ENCODE peak calls at places on chromosome 13, in six cellular contexts. One of them, this sample, is unnamed.

GRCh38 chr13:68927387-68928026 is 1180.1 kb upstream of the ATXN8OS start:
- DNase-seq in sciatic nerve: no peak
- DNase-seq in stimulated activated CD4-positive, alpha-beta T cell treated with anti-CD3 and anti-CD28 coated beads, Interleukin-15, amount 100 ng/mL, for 1 hour: no peak
- DNase-seq in T-helper 17 cell: no peak
- DNase-seq in posterior cingulate gyrus: peak; percentile 16
- DNase-seq in EH: no peak
- DNase-seq in this sample: no peak

GRCh38 chr13:22757530-22758120 is 423.2 kb upstream of the SGCG start:
- DNase-seq in sciatic nerve: no peak
- DNase-seq in stimulated activated CD4-positive, alpha-beta T cell treated with anti-CD3 and anti-CD28 coated beads, Interleukin-15, amount 100 ng/mL, for 1 hour: no peak
- DNase-seq in T-helper 17 cell: no peak
- DNase-seq in posterior cingulate gyrus: no peak
- DNase-seq in EH: no peak
- DNase-seq in this sample: no peak

GRCh38 chr13:19596960-19597361 is 35.6 kb upstream of the TPTE2 start:
- DNase-seq in sciatic nerve: no peak
- DNase-seq in stimulated activated CD4-positive, alpha-beta T cell treated with anti-CD3 and anti-CD28 coated beads, Interleukin-15, amount 100 ng/mL, for 1 hour: no peak
- DNase-seq in T-helper 17 cell: no peak
- DNase-seq in posterior cingulate gyrus: no peak
- DNase-seq in EH: peak; percentile 46
- DNase-seq in this sample: no peak

GRCh38 chr13:40518481-40518882 is 148.0 kb downstream of the FOXO1 start:
- DNase-seq in sciatic nerve: no peak
- DNase-seq in stimulated activated CD4-positive, alpha-beta T cell treated with anti-CD3 and anti-CD28 coated beads, Interleukin-15, amount 100 ng/mL, for 1 hour: peak; percentile 45
- DNase-seq in T-helper 17 cell: no peak
- DNase-seq in posterior cingulate gyrus: no peak
- DNase-seq in EH: no peak
- DNase-seq in this sample: no peak

GRCh38 chr13:99988469-99989375 is 7.1 kb downstream of the ZIC2 start:
- DNase-seq in sciatic nerve: no peak
- DNase-seq in stimulated activated CD4-positive, alpha-beta T cell treated with anti-CD3 and anti-CD28 coated beads, Interleukin-15, amount 100 ng/mL, for 1 hour: no peak
- DNase-seq in T-helper 17 cell: no peak
- DNase-seq in posterior cingulate gyrus: no peak
- DNase-seq in EH: no peak
- DNase-seq in this sample: no peak

GRCh38 chr13:40094056-40094455 is 438.6 kb downstream of the COG6 start:
- DNase-seq in sciatic nerve: no peak
- DNase-seq in stimulated activated CD4-positive, alpha-beta T cell treated with anti-CD3 and anti-CD28 coated beads, Interleukin-15, amount 100 ng/mL, for 1 hour: no peak
- DNase-seq in T-helper 17 cell: no peak
- DNase-seq in posterior cingulate gyrus: no peak
- DNase-seq in EH: no peak
- DNase-seq in this sample: peak; percentile 32

GRCh38 chr13:100443998-100444328 is 144.6 kb downstream of the GGACT start:
- DNase-seq in sciatic nerve: no peak
- DNase-seq in stimulated activated CD4-positive, alpha-beta T cell treated with anti-CD3 and anti-CD28 coated beads, Interleukin-15, amount 100 ng/mL, for 1 hour: no peak
- DNase-seq in T-helper 17 cell: no peak
- DNase-seq in posterior cingulate gyrus: no peak
- DNase-seq in EH: peak; percentile 64
- DNase-seq in this sample: no peak

GRCh38 chr13:60759499-60759898 is 362.5 kb downstream of the TDRD3 start:
- DNase-seq in sciatic nerve: no peak
- DNase-seq in stimulated activated CD4-positive, alpha-beta T cell treated with anti-CD3 and anti-CD28 coated beads, Interleukin-15, amount 100 ng/mL, for 1 hour: no peak
- DNase-seq in T-helper 17 cell: no peak
- DNase-seq in posterior cingulate gyrus: no peak
- DNase-seq in EH: no peak
- DNase-seq in this sample: peak; percentile 18

GRCh38 chr13:31742102-31742695 is 2.9 kb downstream of the RXFP2 start:
- DNase-seq in sciatic nerve: peak; percentile 82
- DNase-seq in stimulated activated CD4-positive, alpha-beta T cell treated with anti-CD3 and anti-CD28 coated beads, Interleukin-15, amount 100 ng/mL, for 1 hour: peak; percentile 5
- DNase-seq in T-helper 17 cell: peak; percentile 58
- DNase-seq in posterior cingulate gyrus: peak; percentile 54
- DNase-seq in EH: peak; percentile 75
- DNase-seq in this sample: peak; percentile 47

GRCh38 chr13:90362718-90363117 is 984.8 kb upstream of the MIR17HG start:
- DNase-seq in sciatic nerve: no peak
- DNase-seq in stimulated activated CD4-positive, alpha-beta T cell treated with anti-CD3 and anti-CD28 coated beads, Interleukin-15, amount 100 ng/mL, for 1 hour: no peak
- DNase-seq in T-helper 17 cell: no peak
- DNase-seq in posterior cingulate gyrus: no peak
- DNase-seq in EH: peak; percentile 9
- DNase-seq in this sample: no peak

GRCh38 chr13:35789335-35790166 is 313.1 kb upstream of the MAB21L1 start:
- DNase-seq in sciatic nerve: no peak
- DNase-seq in stimulated activated CD4-positive, alpha-beta T cell treated with anti-CD3 and anti-CD28 coated beads, Interleukin-15, amount 100 ng/mL, for 1 hour: no peak
- DNase-seq in T-helper 17 cell: no peak
- DNase-seq in posterior cingulate gyrus: no peak
- DNase-seq in EH: peak; percentile 64
- DNase-seq in this sample: no peak

GRCh38 chr13:31773538-31773937 is 34.2 kb downstream of the RXFP2 start:
- DNase-seq in sciatic nerve: no peak
- DNase-seq in stimulated activated CD4-positive, alpha-beta T cell treated with anti-CD3 and anti-CD28 coated beads, Interleukin-15, amount 100 ng/mL, for 1 hour: no peak
- DNase-seq in T-helper 17 cell: no peak
- DNase-seq in posterior cingulate gyrus: no peak
- DNase-seq in EH: peak; percentile 90
- DNase-seq in this sample: no peak

GRCh38 chr13:100381595-100382224 is 206.9 kb downstream of the GGACT start:
- DNase-seq in sciatic nerve: no peak
- DNase-seq in stimulated activated CD4-positive, alpha-beta T cell treated with anti-CD3 and anti-CD28 coated beads, Interleukin-15, amount 100 ng/mL, for 1 hour: no peak
- DNase-seq in T-helper 17 cell: no peak
- DNase-seq in posterior cingulate gyrus: no peak
- DNase-seq in EH: peak; percentile 6
- DNase-seq in this sample: no peak

GRCh38 chr13:51728275-51728673 is 75.7 kb downstream of the DHRS12 start:
- DNase-seq in sciatic nerve: no peak
- DNase-seq in stimulated activated CD4-positive, alpha-beta T cell treated with anti-CD3 and anti-CD28 coated beads, Interleukin-15, amount 100 ng/mL, for 1 hour: no peak
- DNase-seq in T-helper 17 cell: no peak
- DNase-seq in posterior cingulate gyrus: no peak
- DNase-seq in EH: no peak
- DNase-seq in this sample: no peak

GRCh38 chr13:113649212-113649611 is 8.8 kb downstream of the ATP4B start:
- DNase-seq in sciatic nerve: peak; percentile 40
- DNase-seq in stimulated activated CD4-positive, alpha-beta T cell treated with anti-CD3 and anti-CD28 coated beads, Interleukin-15, amount 100 ng/mL, for 1 hour: no peak
- DNase-seq in T-helper 17 cell: no peak
- DNase-seq in posterior cingulate gyrus: no peak
- DNase-seq in EH: no peak
- DNase-seq in this sample: no peak

GRCh38 chr13:77545626-77546412 is 10.3 kb downstream of the SCEL start:
- DNase-seq in sciatic nerve: no peak
- DNase-seq in stimulated activated CD4-positive, alpha-beta T cell treated with anti-CD3 and anti-CD28 coated beads, Interleukin-15, amount 100 ng/mL, for 1 hour: no peak
- DNase-seq in T-helper 17 cell: no peak
- DNase-seq in posterior cingulate gyrus: no peak
- DNase-seq in EH: no peak
- DNase-seq in this sample: no peak

GRCh38 chr13:76992548-76993001 is 694 bp downstream of the CLN5 start:
- DNase-seq in sciatic nerve: peak; percentile 71
- DNase-seq in stimulated activated CD4-positive, alpha-beta T cell treated with anti-CD3 and anti-CD28 coated beads, Interleukin-15, amount 100 ng/mL, for 1 hour: no peak
- DNase-seq in T-helper 17 cell: peak; percentile 11
- DNase-seq in posterior cingulate gyrus: peak; percentile 29
- DNase-seq in EH: peak; percentile 31
- DNase-seq in this sample: peak; percentile 61

GRCh38 chr13:44303681-44304432 is 69.8 kb upstream of the SERP2 start:
- DNase-seq in sciatic nerve: peak; percentile 68
- DNase-seq in stimulated activated CD4-positive, alpha-beta T cell treated with anti-CD3 and anti-CD28 coated beads, Interleukin-15, amount 100 ng/mL, for 1 hour: no peak
- DNase-seq in T-helper 17 cell: no peak
- DNase-seq in posterior cingulate gyrus: no peak
- DNase-seq in EH: no peak
- DNase-seq in this sample: no peak

GRCh38 chr13:29922896-29923295 is 72.5 kb upstream of the UBL3 start:
- DNase-seq in sciatic nerve: no peak
- DNase-seq in stimulated activated CD4-positive, alpha-beta T cell treated with anti-CD3 and anti-CD28 coated beads, Interleukin-15, amount 100 ng/mL, for 1 hour: no peak
- DNase-seq in T-helper 17 cell: no peak
- DNase-seq in posterior cingulate gyrus: no peak
- DNase-seq in EH: peak; percentile 58
- DNase-seq in this sample: no peak

GRCh38 chr13:49234741-49235140 is 13.0 kb upstream of the CDADC1 start:
- DNase-seq in sciatic nerve: no peak
- DNase-seq in stimulated activated CD4-positive, alpha-beta T cell treated with anti-CD3 and anti-CD28 coated beads, Interleukin-15, amount 100 ng/mL, for 1 hour: no peak
- DNase-seq in T-helper 17 cell: no peak
- DNase-seq in posterior cingulate gyrus: no peak
- DNase-seq in EH: no peak
- DNase-seq in this sample: no peak

GRCh38 chr13:64633948-64634347 is 2596.2 kb downstream of the PCDH9 start:
- DNase-seq in sciatic nerve: no peak
- DNase-seq in stimulated activated CD4-positive, alpha-beta T cell treated with anti-CD3 and anti-CD28 coated beads, Interleukin-15, amount 100 ng/mL, for 1 hour: no peak
- DNase-seq in T-helper 17 cell: no peak
- DNase-seq in posterior cingulate gyrus: no peak
- DNase-seq in EH: peak; percentile 6
- DNase-seq in this sample: no peak

GRCh38 chr13:111359237-111359915 is 38.9 kb downstream of the TEX29 start:
- DNase-seq in sciatic nerve: no peak
- DNase-seq in stimulated activated CD4-positive, alpha-beta T cell treated with anti-CD3 and anti-CD28 coated beads, Interleukin-15, amount 100 ng/mL, for 1 hour: no peak
- DNase-seq in T-helper 17 cell: no peak
- DNase-seq in posterior cingulate gyrus: no peak
- DNase-seq in EH: peak; percentile 37
- DNase-seq in this sample: no peak

GRCh38 chr13:95117092-95117491 is 184.2 kb downstream of the ABCC4 start:
- DNase-seq in sciatic nerve: no peak
- DNase-seq in stimulated activated CD4-positive, alpha-beta T cell treated with anti-CD3 and anti-CD28 coated beads, Interleukin-15, amount 100 ng/mL, for 1 hour: no peak
- DNase-seq in T-helper 17 cell: no peak
- DNase-seq in posterior cingulate gyrus: no peak
- DNase-seq in EH: no peak
- DNase-seq in this sample: no peak

GRCh38 chr13:43309301-43309700 is 285.9 kb downstream of the DNAJC15 start:
- DNase-seq in sciatic nerve: no peak
- DNase-seq in stimulated activated CD4-positive, alpha-beta T cell treated with anti-CD3 and anti-CD28 coated beads, Interleukin-15, amount 100 ng/mL, for 1 hour: no peak
- DNase-seq in T-helper 17 cell: no peak
- DNase-seq in posterior cingulate gyrus: no peak
- DNase-seq in EH: peak; percentile 61
- DNase-seq in this sample: no peak

GRCh38 chr13:35086667-35087066 is 144.6 kb downstream of the NBEA start:
- DNase-seq in sciatic nerve: no peak
- DNase-seq in stimulated activated CD4-positive, alpha-beta T cell treated with anti-CD3 and anti-CD28 coated beads, Interleukin-15, amount 100 ng/mL, for 1 hour: no peak
- DNase-seq in T-helper 17 cell: no peak
- DNase-seq in posterior cingulate gyrus: no peak
- DNase-seq in EH: no peak
- DNase-seq in this sample: no peak

GRCh38 chr13:41610426-41610825 is 153.1 kb downstream of the RGCC start:
- DNase-seq in sciatic nerve: no peak
- DNase-seq in stimulated activated CD4-positive, alpha-beta T cell treated with anti-CD3 and anti-CD28 coated beads, Interleukin-15, amount 100 ng/mL, for 1 hour: no peak
- DNase-seq in T-helper 17 cell: no peak
- DNase-seq in posterior cingulate gyrus: no peak
- DNase-seq in EH: peak; percentile 70
- DNase-seq in this sample: no peak

GRCh38 chr13:112772929-112773328 is 83.1 kb downstream of the ATP11A start:
- DNase-seq in sciatic nerve: no peak
- DNase-seq in stimulated activated CD4-positive, alpha-beta T cell treated with anti-CD3 and anti-CD28 coated beads, Interleukin-15, amount 100 ng/mL, for 1 hour: no peak
- DNase-seq in T-helper 17 cell: no peak
- DNase-seq in posterior cingulate gyrus: peak; percentile 7
- DNase-seq in EH: no peak
- DNase-seq in this sample: no peak

This sample was measured in colonic mucosa.